ENCODE peak calls at places on chromosome 1, in eight cellular contexts. F is heart left ventricle, S is ovary, U is body of pancreas, J is esophagus squamous epithelium, Y is IMR-90, B is Peyer's patch, N is right lobe of liver. V is an unnamed sample.

GRCh38 chr1:115679141-115679611 is 37.4 kb downstream of the VANGL1 start:
- DNase-seq in F (no peak), S (peak), U (no peak), J (no peak), Y (peak), B (no peak), N (no peak), V (no peak)

GRCh38 chr1:26287033-26287711 is 7.3 kb downstream of the SH3BGRL3 start:
- DNase-seq in F (no peak), S (no peak), U (no peak), J (no peak), Y (peak), B (peak), N (no peak), V (no peak)

GRCh38 chr1:234683856-234684632 is 74.1 kb upstream of the IRF2BP2 start:
- DNase-seq in F (peak), S (peak), U (peak), J (no peak), Y (peak), B (peak), N (peak), V (peak)

GRCh38 chr1:79790950-79791349 is 784.4 kb upstream of the ADGRL4 start:
- DNase-seq in F (no peak), S (no peak), U (no peak), J (no peak), Y (peak), B (no peak), N (no peak), V (no peak)

GRCh38 chr1:170239445-170239844 is 93.7 kb downstream of the NTMT2 start:
- DNase-seq in F (no peak), S (no peak), U (no peak), J (no peak), Y (peak), B (no peak), N (no peak), V (no peak)

GRCh38 chr1:48206371-48206770 is 16.1 kb upstream of the SLC5A9 start:
- DNase-seq in F (no peak), S (no peak), U (no peak), J (no peak), Y (no peak), B (peak), N (no peak), V (no peak)

GRCh38 chr1:113021430-113022085 is 51.4 kb upstream of the LRIG2 start:
- DNase-seq in F (no peak), S (no peak), U (no peak), J (no peak), Y (no peak), B (no peak), N (no peak), V (no peak)

GRCh38 chr1:53678046-53678445 is 60.9 kb downstream of the GLIS1 start:
- DNase-seq in F (no peak), S (no peak), U (no peak), J (no peak), Y (no peak), B (no peak), N (no peak), V (no peak)

GRCh38 chr1:172993640-172994039 is 57.1 kb downstream of the TNFSF18 start:
- DNase-seq in F (no peak), S (no peak), U (no peak), J (no peak), Y (peak), B (no peak), N (no peak), V (no peak)

GRCh38 chr1:228338521-228339051 is 68.0 kb downstream of the TRIM11 start:
- DNase-seq in F (peak), S (peak), U (peak), J (no peak), Y (no peak), B (peak), N (peak), V (peak)

GRCh38 chr1:67573481-67573880 is 111.5 kb upstream of the GADD45A start:
- DNase-seq in F (no peak), S (no peak), U (peak), J (no peak), Y (peak), B (no peak), N (no peak), V (no peak)
- H3K27ac ChIP-seq in F (no peak), S (no peak), U (peak), J (peak), Y (no peak), B (peak), N (peak), V (no peak)

DNA sequence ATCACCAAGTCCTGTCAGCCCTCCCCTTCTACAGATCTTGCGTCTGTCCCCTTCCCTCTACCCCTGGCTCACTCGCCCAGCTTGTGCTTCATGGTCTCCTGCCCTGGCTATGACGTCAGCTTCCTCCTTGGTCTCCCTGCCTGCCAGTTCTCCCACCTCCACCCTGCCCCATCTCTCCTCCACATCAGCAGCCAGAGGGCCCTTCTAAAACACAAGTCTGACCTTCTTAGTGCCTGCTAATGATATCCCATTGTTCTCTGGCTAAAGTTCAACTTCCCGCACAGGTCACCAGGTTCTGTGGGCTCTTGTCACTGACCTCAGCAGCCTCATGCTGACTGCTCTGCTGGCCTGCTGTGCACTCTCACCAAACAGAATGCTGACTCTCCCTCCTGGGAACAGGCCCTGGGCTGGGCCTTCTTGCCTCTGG is 24.6 kb upstream of the MYCL start:
- DNase-seq in F (no peak), S (no peak), U (peak), J (no peak), Y (peak), B (peak), N (peak), V (no peak)
- TF ChIP-seq POLR2A in F (no peak), S (no peak), U (no peak), J (no peak), Y (no peak), B (no peak), N (peak), V (no peak)

GRCh38 chr1:221644663-221645258 is 97.1 kb downstream of the DUSP10 start:
- DNase-seq in F (no peak), S (no peak), U (no peak), J (no peak), Y (no peak), B (no peak), N (no peak), V (no peak)
- H3K4me3 ChIP-seq in F (no peak), S (no peak), U (no peak), J (no peak), Y (no peak), B (no peak), N (no peak), V (no peak)

GRCh38 chr1:15151871-15152270 is 1.7 kb upstream of the TMEM51 start:
- DNase-seq in F (no peak), S (no peak), U (no peak), J (no peak), Y (no peak), B (no peak), N (no peak), V (no peak)

GRCh38 chr1:15151377-15151806 is 2.2 kb upstream of the TMEM51 start:
- DNase-seq in F (no peak), S (no peak), U (no peak), J (no peak), Y (no peak), B (no peak), N (no peak), V (no peak)

GRCh38 chr1:15153842-15154479 is 414 bp downstream of the TMEM51 start:
- DNase-seq in F (peak), S (peak), U (peak), J (no peak), Y (peak), B (peak), N (peak), V (no peak)

GRCh38 chr1:15153184-15153841 is at the start of gene TMEM51:
- DNase-seq in F (peak), S (peak), U (peak), J (no peak), Y (peak), B (peak), N (peak), V (no peak)

DNA sequence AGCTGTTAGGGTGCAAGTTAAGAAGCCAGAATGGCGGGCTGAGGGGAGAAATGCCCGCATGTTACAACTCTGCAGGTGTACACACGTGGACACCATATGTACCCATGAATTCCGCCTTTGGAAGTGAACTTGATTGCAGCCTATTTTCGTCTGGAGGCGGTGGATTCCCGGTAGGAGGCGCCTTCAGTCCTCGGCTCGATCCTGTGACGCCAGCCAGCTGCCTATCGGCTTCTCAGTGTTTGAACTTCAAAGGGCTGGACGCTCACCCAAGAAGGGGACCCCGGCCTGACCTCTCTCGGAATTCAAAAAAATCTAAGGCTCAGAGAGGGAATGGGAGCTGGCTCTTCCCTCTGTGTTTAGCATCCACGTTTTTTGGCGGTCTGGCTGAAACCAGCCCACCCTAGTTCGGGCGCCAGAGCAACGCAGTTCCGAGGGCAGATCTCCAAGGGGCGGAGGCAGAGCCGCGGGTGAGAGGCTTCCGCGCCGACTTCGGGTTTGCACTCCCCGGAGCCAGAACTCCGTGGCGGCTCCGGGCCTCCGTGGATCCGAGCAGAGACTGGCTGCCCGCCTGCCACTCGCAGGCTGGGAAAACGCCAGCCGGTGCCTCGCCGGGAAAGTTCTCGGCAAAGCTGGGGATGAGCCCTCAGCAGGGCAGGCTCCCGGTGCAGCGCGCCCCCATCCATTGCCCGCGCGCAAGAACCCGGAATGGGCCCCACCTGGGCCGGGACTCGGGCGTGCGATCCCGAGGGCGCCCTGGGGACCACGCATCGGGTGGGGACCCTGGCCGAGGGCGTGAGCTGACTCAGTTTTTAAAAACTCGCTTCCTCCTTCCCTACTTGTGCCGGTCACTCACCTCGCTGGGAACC is 996 bp upstream of the TMEM51 start:
- DNase-seq in F (peak), S (peak), U (peak), J (no peak), Y (peak), B (peak), N (peak), V (peak)
- H3K27ac ChIP-seq in F (peak), S (peak), U (peak), J (peak), Y (peak), B (peak), N (peak), V (peak)

V was measured in breast epithelium.